ENCODE peak calls at places on chromosomes 11 and 22, in five cellular contexts. D is SK-N-SH, V is A549, M is brain microvascular endothelial cell, O is HFFc6. G is an unnamed sample.

GRCh38 chr11:31690516-31690915 is 120.6 kb downstream of the PAX6 start:
- DNase-seq in V (no peak), O (no peak), D (no peak), M (no peak), G (no peak)

GRCh38 chr22:40279017-40279416 is 67.3 kb upstream of the ADSL start:
- DNase-seq in O (no peak), V (no peak), D (no peak), M (no peak), G (no peak)

GRCh38 chr22:22684605-22685561 is 40.5 kb downstream of the GGTLC2 start:
- DNase-seq in M (peak; percentile 34), O (peak; percentile 35), D (no peak), V (no peak), G (peak; percentile 76)

GRCh38 chr22:49272546-49273125 is 555.0 kb downstream of the BRD1 start:
- DNase-seq in D (no peak), O (no peak), M (no peak), V (no peak), G (no peak)

GRCh38 chr11:7578276-7578955 is 64.6 kb downstream of the PPFIBP2 start:
- DNase-seq in M (no peak), V (no peak), D (peak; percentile 22), O (no peak), G (no peak)

GRCh38 chr11:7520981-7521487 is 7.2 kb downstream of the PPFIBP2 start:
- DNase-seq in V (no peak), O (no peak), M (no peak), D (no peak), G (no peak)

GRCh38 chr11:118744001-118744400 is 47.0 kb downstream of the DDX6 start:
- DNase-seq in M (no peak), D (peak; percentile 66), V (no peak), O (no peak), G (peak; percentile 84)

GRCh38 chr22:48824673-48825651 is 1002.7 kb downstream of the BRD1 start:
- DNase-seq in V (no peak), M (no peak), O (no peak), D (no peak), G (no peak)

GRCh38 chr11:1952806-1953482 is 5.8 kb downstream of the MRPL23 start:
- DNase-seq in V (no peak), O (no peak), D (no peak), M (no peak), G (no peak)

GRCh38 chr11:74494916-74495315 is 1.4 kb upstream of the LIPT2 start:
- DNase-seq in V (no peak), D (no peak), M (no peak), O (no peak), G (no peak)

GRCh38 chr11:117458275-117459120 is 130.8 kb downstream of the CEP164 start:
- DNase-seq in D (no peak), O (no peak), M (no peak), V (no peak), G (no peak)

GRCh38 chr11:119091083-119091650 is 6.5 kb downstream of the HMBS start:
- DNase-seq in D (no peak), V (no peak), O (no peak), M (no peak), G (peak; percentile 37)

GRCh38 chr11:82671451-82671850 is 62.2 kb downstream of the FAM181B start:
- DNase-seq in M (no peak), O (no peak), D (no peak), V (no peak), G (no peak)

GRCh38 chr11:82676483-82677094 is 57.1 kb downstream of the FAM181B start:
- DNase-seq in M (no peak), V (no peak), O (no peak), D (no peak), G (no peak)

GRCh38 chr11:82680252-82680651 is 53.4 kb downstream of the FAM181B start:
- DNase-seq in D (no peak), M (no peak), O (peak; percentile 34), V (no peak), G (no peak)

DNA sequence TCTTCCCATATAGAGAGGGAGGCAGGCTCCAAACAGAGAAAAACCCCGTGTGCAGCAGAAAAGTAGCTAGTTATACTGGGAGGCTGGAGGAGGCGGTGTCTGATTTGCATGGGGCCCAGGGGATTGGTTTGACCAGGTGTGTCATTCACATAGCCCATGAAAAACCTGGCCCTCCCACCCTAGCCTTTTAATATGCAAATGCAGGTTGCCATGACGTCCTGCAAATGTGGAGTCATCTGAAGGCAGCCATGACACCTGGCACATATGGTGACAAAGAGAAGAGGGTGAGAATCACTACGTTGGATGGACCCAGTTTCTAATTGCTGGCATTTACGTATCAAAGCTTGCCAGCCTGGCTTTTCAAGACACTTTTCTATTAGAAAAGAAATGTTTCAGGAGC is 57.8 kb downstream of the FAM181B start:
- DNase-seq in M (no peak), D (no peak), O (no peak), V (no peak), G (no peak)
- TF ChIP-seq CTCF in M (no peak), D (no peak), O (no peak), V (no peak), G (no peak)

GRCh38 chr11:13772223-13773046 is 104.0 kb downstream of the FAR1 start:
- DNase-seq in M (peak; percentile 28), O (peak; percentile 52), V (peak; percentile 16), D (peak; percentile 39), G (peak; percentile 56)

GRCh38 chr11:13777341-13777985 is 109.0 kb downstream of the FAR1 start:
- DNase-seq in V (no peak), M (no peak), O (no peak), D (no peak), G (no peak)

GRCh38 chr11:13778345-13778744 is 109.9 kb downstream of the FAR1 start:
- DNase-seq in M (no peak), O (no peak), V (no peak), D (no peak), G (no peak)

GRCh38 chr11:13775471-13775870 is 107.0 kb downstream of the FAR1 start:
- DNase-seq in O (no peak), M (no peak), D (no peak), V (no peak), G (no peak)

GRCh38 chr11:13776134-13776815 is 107.8 kb downstream of the FAR1 start:
- DNase-seq in O (no peak), V (no peak), D (no peak), M (no peak), G (no peak)
- TF ChIP-seq CTCF in O (peak; percentile 49), V (peak; percentile 13), D (no peak), M (peak; percentile 50), G (peak; percentile 21)

GRCh38 chr11:36155770-36156485 is 133.3 kb downstream of the COMMD9 start:
- DNase-seq in D (no peak), M (no peak), O (peak; percentile 41), V (no peak), G (peak; percentile 37)
- TF ChIP-seq CTCF in D (no peak), M (peak; percentile 17), O (peak; percentile 32), V (no peak), G (peak; percentile 31)

GRCh38 chr11:111982019-111982464 is 43.2 kb upstream of the DLAT start:
- DNase-seq in D (peak; percentile 44), M (peak; percentile 41), V (peak; percentile 38), O (peak; percentile 33), G (peak; percentile 36)
- TF ChIP-seq CTCF in D (peak; percentile 67), M (peak; percentile 83), V (peak; percentile 50), O (peak; percentile 82), G (peak; percentile 62)

DNA sequence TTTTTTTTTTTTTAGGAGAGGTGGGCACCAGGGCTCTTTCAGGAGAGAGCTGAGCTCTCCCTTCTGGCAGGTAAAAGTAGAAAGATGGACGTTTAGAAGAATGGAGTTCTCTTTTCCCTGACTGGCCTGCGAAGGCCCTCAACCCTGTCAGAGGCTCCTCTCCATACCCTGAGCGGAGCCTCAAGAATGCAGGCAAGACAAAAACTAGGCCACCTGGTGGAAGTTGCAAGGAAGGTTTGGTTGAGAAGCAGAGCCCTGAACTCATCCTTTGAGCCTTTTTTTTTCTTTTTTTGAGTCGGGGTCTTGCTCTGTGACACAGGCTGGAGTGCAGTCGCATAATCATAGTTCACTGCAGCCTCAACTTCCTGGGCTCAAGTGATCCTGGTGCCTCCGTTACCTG is 1.4 kb downstream of the OTOG start:
- DNase-seq in D (no peak), M (no peak), O (no peak), V (peak; percentile 40), G (no peak)
- TF ChIP-seq CTCF in D (peak; percentile 17), M (peak; percentile 33), O (peak; percentile 21), V (no peak), G (no peak)